ENCODE peak calls at places on chromosomes 3 and 15, in six cellular contexts. H is IMR-90, I is H9, G is H1, K is mesendoderm, J is mesenchymal stem cell. E is an unnamed sample. For H3K4me1, the result is how much of the 10 kb centered on the place peaks cover.

GRCh38 chr3:135083179-135083578 is 288.1 kb downstream of the EPHB1 start:
- DNase-seq in H (no peak), I (no peak), G (no peak), K (no peak), J (no peak), E (no peak)

GRCh38 chr15:89654311-89654761 is 931 bp downstream of the KIF7 start:
- DNase-seq in H (peak), I (no peak), G (no peak), K (no peak), J (peak), E (no peak)

GRCh38 chr3:50323092-50323600 is 601 bp upstream of the HYAL2 start:
- DNase-seq in H (no peak), I (no peak), G (no peak), K (no peak), J (no peak), E (no peak)

GRCh38 chr3:126419886-126420786 is 25.4 kb downstream of the CFAP100 start:
- DNase-seq in H (no peak), I (peak), G (peak), K (peak), J (no peak), E (no peak)

GRCh38 chr3:66140763-66141372 is 79.9 kb upstream of the SLC25A26 start:
- DNase-seq in H (no peak), I (no peak), G (no peak), K (no peak), J (peak), E (no peak)

GRCh38 chr3:196063456-196063855 is 18.4 kb downstream of the TFRC start:
- DNase-seq in H (peak), I (no peak), G (no peak), K (no peak), J (no peak), E (no peak)

GRCh38 chr15:72304596-72304995 is 15.4 kb downstream of the CELF6 start:
- DNase-seq in H (no peak), I (no peak), G (no peak), K (no peak), J (no peak), E (no peak)

GRCh38 chr3:171970301-171970788 is 69.0 kb upstream of the FNDC3B start:
- DNase-seq in H (peak), I (no peak), G (no peak), K (no peak), J (peak), E (no peak)

GRCh38 chr15:50884583-50884982 is 23.9 kb upstream of the AP4E1 start:
- DNase-seq in H (peak), I (no peak), G (no peak), K (no peak), J (peak), E (no peak)

GRCh38 chr3:21893250-21893649 is 142.2 kb upstream of the ZNF385D start:
- DNase-seq in H (peak), I (no peak), G (no peak), K (no peak), J (no peak), E (no peak)

GRCh38 chr15:87477759-87478687 is 778.5 kb downstream of the NTRK3 start:
- DNase-seq in H (peak), I (peak), G (no peak), K (peak), J (peak), E (peak)

GRCh38 chr3:64972793-64973192 is 285.0 kb upstream of the ADAMTS9 start:
- DNase-seq in H (peak), I (no peak), G (no peak), K (no peak), J (peak), E (no peak)

GRCh38 chr3:27500051-27500450 is 15.9 kb upstream of the SLC4A7 start:
- DNase-seq in H (no peak), I (no peak), G (no peak), K (no peak), J (no peak), E (no peak)

GRCh38 chr15:43268111-43269105 is 1.7 kb upstream of the TGM5 start:
- DNase-seq in H (no peak), I (peak), G (peak), K (peak), J (peak), E (peak)

GRCh38 chr3:106309274-106309673 is 440.5 kb upstream of the CBLB start:
- DNase-seq in H (no peak), I (no peak), G (no peak), K (no peak), J (no peak), E (no peak)

GRCh38 chr3:71927505-71928066 is 142.6 kb upstream of the PROK2 start:
- DNase-seq in H (no peak), I (no peak), G (no peak), K (no peak), J (no peak), E (no peak)

GRCh38 chr3:45180051-45180450 is 33.9 kb upstream of the CDCP1 start:
- DNase-seq in H (peak), I (no peak), G (no peak), K (peak), J (peak), E (no peak)

GRCh38 chr15:59255647-59256380 is 49.2 kb downstream of the LDHAL6B start:
- DNase-seq in H (peak), I (no peak), G (no peak), K (no peak), J (no peak), E (no peak)

GRCh38 chr15:55742498-55742926 is 440 bp downstream of the PRTG start:
- DNase-seq in H (peak), I (no peak), G (no peak), K (no peak), J (peak), E (no peak)

GRCh38 chr3:182969277-182969676 is 11.1 kb downstream of the DCUN1D1 start:
- DNase-seq in H (peak), I (no peak), G (no peak), K (no peak), J (peak), E (no peak)

GRCh38 chr15:28019594-28020320 is 79.4 kb downstream of the OCA2 start:
- DNase-seq in H (no peak), I (peak), G (no peak), K (peak), J (no peak), E (peak)

GRCh38 chr15:40471105-40471777 is 457 bp downstream of the CHST14 start:
- DNase-seq in H (peak), I (peak), G (peak), K (peak), J (peak), E (peak)

GRCh38 chr3:46496745-46497555 is 826 bp upstream of the RTP3 start:
- DNase-seq in H (peak), I (peak), G (peak), K (peak), J (no peak), E (no peak)

GRCh38 chr3:67418539-67419529 is 235.6 kb downstream of the SUCLG2 start:
- DNase-seq in H (peak), I (no peak), G (no peak), K (no peak), J (no peak), E (no peak)

GRCh38 chr3:197394464-197395321 is 96.3 kb upstream of the DLG1 start:
- DNase-seq in H (peak), I (no peak), G (no peak), K (peak), J (peak), E (no peak)

GRCh38 chr3:127204841-127205582 is 12.1 kb downstream of the PRR23E start:
- DNase-seq in H (no peak), I (peak), G (no peak), K (no peak), J (no peak), E (no peak)

DNA sequence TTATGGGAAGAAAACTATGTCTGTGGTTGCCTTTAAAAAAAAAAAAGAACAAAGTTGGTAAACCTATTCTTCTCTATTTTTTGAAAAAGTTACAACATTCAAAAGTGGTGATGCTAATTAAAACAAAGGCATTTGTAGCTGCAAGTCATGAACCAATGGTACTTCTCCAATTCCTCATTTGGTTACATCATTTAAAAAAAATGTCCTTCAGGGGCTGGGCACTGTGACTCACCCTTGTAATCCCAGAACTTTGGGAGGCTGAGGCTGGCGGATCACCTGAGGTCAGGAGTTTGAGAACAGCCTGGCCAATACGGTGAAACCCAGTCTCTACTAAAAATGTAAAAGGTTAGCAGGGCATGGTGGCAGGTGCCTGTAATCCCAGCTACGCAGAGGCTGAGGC is 574.6 kb downstream of the VGLL3 start:
- DNase-seq in H (no peak), I (peak), G (no peak), K (peak), J (no peak), E (no peak)
- H3K18ac ChIP-seq in H (no peak), I (no peak), G (no peak), K (no peak), J (no peak), E (no peak)

GRCh38 chr3:32422943-32423342 is 31.3 kb downstream of the CMTM7 start:
- DNase-seq in H (no peak), I (no peak), G (no peak), K (no peak), J (no peak), E (no peak)
- H3K4me1 ChIP-seq in H (under half), I (under half), G (under half), K (under half), J (under half), E (under half)

GRCh38 chr3:33089515-33089914 is 7.4 kb downstream of the GLB1 start:
- DNase-seq in H (no peak), I (no peak), G (no peak), K (no peak), J (no peak), E (no peak)
- H3K4me2 ChIP-seq in H (no peak), I (no peak), G (no peak), K (no peak), J (no peak), E (no peak)

DNA sequence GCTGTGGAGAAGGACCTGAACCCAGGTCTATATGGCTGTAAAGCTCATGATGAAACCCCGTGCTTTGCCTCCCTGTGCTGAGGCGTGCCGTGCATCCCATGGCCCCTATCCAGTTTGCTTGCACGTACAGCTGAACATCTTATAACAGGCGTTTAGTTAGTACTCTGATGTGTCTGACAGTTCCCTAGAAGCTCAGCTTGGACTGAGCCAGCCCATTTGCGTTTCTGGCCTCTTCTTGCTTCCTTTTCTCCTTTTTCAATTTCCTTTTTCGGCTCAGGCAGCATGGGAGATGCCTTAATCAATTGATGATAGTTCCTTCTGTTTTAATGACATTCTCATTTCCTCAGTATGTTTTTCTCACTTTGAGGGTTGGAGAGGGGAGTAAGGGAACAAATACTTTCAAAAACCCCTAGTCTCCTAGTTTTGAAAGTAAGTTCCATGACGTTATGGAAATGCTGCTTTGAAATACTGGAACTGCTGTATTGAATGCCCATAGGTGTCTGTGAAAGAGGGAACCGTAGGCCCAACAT is 18.8 kb downstream of the IL1RAP start:
- DNase-seq in H (no peak), I (no peak), G (no peak), K (no peak), J (no peak), E (no peak)
- H3K18ac ChIP-seq in H (peak), I (no peak), G (no peak), K (no peak), J (peak), E (no peak)

GRCh38 chr3:14700891-14701290 is 25.9 kb downstream of the C3orf20 start:
- DNase-seq in H (no peak), I (no peak), G (no peak), K (no peak), J (no peak), E (no peak)

GRCh38 chr3:14703128-14703750 is 28.3 kb downstream of the C3orf20 start:
- DNase-seq in H (no peak), I (no peak), G (peak), K (no peak), J (no peak), E (no peak)

GRCh38 chr3:14701676-14702075 is 26.7 kb downstream of the C3orf20 start:
- DNase-seq in H (no peak), I (no peak), G (no peak), K (no peak), J (no peak), E (no peak)

GRCh38 chr3:14698601-14699244 is 23.8 kb downstream of the C3orf20 start:
- DNase-seq in H (no peak), I (no peak), G (peak), K (no peak), J (no peak), E (no peak)

DNA sequence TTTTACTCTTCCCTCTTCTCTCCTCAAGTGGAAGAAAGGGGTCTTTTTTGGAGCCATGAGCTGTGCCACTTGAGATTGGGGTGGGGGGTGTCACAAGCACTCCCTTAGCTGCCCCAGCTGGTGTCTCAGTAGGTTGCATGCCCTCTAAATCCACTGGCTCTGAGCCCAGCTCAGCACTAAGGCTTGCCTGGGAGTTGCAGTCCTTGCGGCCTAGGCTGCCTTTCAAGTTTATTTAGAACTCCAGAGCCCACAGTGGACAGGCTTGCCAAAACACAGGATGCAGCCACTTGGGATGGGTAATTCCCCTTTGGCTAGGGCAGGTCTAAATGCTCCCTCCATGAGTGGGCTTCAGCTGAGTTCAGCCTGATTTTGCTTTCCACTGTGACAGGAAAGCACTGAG is 24.7 kb downstream of the C3orf20 start:
- DNase-seq in H (no peak), I (no peak), G (peak), K (no peak), J (no peak), E (no peak)
- H3K4me1 ChIP-seq in H (under half), I (under half), G (under half), K (under half), J (under half), E (under half)

DNA sequence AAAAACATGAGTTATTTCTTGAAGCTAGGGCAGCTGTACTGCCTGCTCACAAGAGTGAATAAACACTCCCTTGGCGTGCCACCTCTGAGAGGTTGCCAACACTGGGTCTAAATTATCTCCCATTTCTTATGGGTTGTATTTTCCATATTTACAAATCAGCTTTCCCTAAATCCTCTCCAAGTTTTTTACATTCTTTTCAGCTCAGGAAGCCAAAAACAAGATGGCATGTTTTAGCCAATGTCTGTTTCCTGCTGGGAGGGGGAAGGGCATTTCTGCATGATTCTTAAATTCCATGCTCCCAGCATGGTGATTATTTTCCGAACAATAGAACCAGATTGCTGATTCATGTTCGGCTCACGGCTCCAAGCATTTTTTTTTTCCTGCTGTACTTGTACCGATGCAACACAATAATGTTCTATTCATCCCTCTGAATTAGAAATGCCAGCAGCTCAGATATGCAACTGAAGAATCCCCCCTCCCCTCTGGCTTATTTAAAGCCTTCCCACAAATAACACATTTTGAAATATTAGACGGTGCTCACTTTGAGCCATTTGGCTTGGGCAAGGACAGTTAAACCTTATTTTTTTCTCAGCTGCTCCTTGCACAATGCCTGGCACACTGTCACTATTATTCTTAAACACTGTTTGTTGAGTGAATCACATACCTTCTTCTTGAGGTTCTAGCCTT is 252.5 kb downstream of the THRB start:
- DNase-seq in H (peak), I (no peak), G (no peak), K (peak), J (peak), E (no peak)
- H3K4me2 ChIP-seq in H (no peak), I (no peak), G (peak), K (no peak), J (no peak), E (no peak)

GRCh38 chr15:98722209-98722608 is 73.9 kb downstream of the IGF1R start:
- DNase-seq in H (no peak), I (no peak), G (no peak), K (no peak), J (no peak), E (no peak)

GRCh38 chr15:98723195-98723594 is 74.9 kb downstream of the IGF1R start:
- DNase-seq in H (no peak), I (no peak), G (no peak), K (no peak), J (no peak), E (no peak)

GRCh38 chr15:98724495-98724894 is 76.2 kb downstream of the IGF1R start:
- DNase-seq in H (no peak), I (no peak), G (no peak), K (no peak), J (no peak), E (no peak)

GRCh38 chr15:98722645-98723044 is 74.3 kb downstream of the IGF1R start:
- DNase-seq in H (no peak), I (no peak), G (no peak), K (no peak), J (no peak), E (no peak)

DNA sequence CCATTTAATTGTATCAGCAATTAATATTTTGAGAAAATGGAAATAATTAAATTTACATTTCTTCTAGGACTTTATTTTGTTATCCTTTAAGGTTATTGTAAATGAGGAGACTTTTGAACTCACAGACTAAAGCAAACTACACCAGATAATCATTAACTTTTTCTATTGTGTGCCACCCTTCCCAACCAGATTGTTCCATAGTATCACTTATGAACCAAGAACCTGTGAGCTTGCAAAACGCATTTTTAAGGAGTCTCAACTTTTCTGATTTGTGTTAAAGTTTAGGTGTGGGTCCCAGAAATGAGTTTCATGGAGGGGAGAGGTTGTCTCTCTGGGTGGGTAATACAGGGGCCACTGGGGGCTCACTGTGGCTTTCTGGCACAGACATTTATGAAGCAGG is 75.7 kb downstream of the IGF1R start:
- DNase-seq in H (no peak), I (no peak), G (no peak), K (no peak), J (no peak), E (no peak)
- H3K18ac ChIP-seq in H (no peak), I (no peak), G (no peak), K (no peak), J (no peak), E (no peak)

GRCh38 chr3:133295199-133295901 is 104.5 kb upstream of the BFSP2 start:
- DNase-seq in H (peak), I (peak), G (no peak), K (peak), J (no peak), E (no peak)

GRCh38 chr3:133293397-133294107 is 106.3 kb upstream of the BFSP2 start:
- DNase-seq in H (no peak), I (no peak), G (no peak), K (no peak), J (no peak), E (no peak)

GRCh38 chr3:133292251-133292650 is 107.6 kb upstream of the BFSP2 start:
- DNase-seq in H (no peak), I (no peak), G (no peak), K (no peak), J (no peak), E (no peak)

GRCh38 chr3:133296315-133296917 is 103.4 kb upstream of the BFSP2 start:
- DNase-seq in H (no peak), I (no peak), G (no peak), K (no peak), J (no peak), E (no peak)

GRCh38 chr3:133294253-133294652 is 105.6 kb upstream of the BFSP2 start:
- DNase-seq in H (peak), I (no peak), G (no peak), K (no peak), J (no peak), E (no peak)
- H3K4me1 ChIP-seq in H (under half), I (under half), G (under half), K (under half), J (under half), E (under half)

GRCh38 chr15:99385865-99386264 is 134.6 kb downstream of the LRRC28 start:
- DNase-seq in H (peak), I (no peak), G (no peak), K (no peak), J (peak), E (no peak)
- H3K4me2 ChIP-seq in H (no peak), I (no peak), G (no peak), K (no peak), J (no peak), E (no peak)

E was measured in neuronal stem cell.